ENCODE peak calls at places on chromosomes 3 and 15, in eight cellular contexts. T is K562, N is HepG2, R is HL-60, C is HCT116, Z is SK-N-SH, I is GM23338, B is GM12878. D is an unnamed sample.

GRCh38 chr15:91338763-91339162 is 238.7 kb downstream of the SV2B start:
- DNase-seq in T (no peak), N (no peak), R (no peak), C (no peak), Z (no peak), I (peak), B (no peak), D (no peak)

GRCh38 chr15:73981761-73982222 is 10.3 kb downstream of the STOML1 start:
- DNase-seq in T (no peak), N (no peak), R (no peak), C (no peak), Z (no peak), I (no peak), B (no peak), D (no peak)

GRCh38 chr3:72549819-72550581 is 298.2 kb downstream of the SHQ1 start:
- DNase-seq in T (no peak), N (no peak), R (no peak), C (no peak), Z (peak), I (no peak), B (no peak), D (no peak)

GRCh38 chr3:143037867-143038266 is 36.5 kb downstream of the U2SURP start:
- DNase-seq in T (no peak), N (no peak), R (no peak), C (no peak), Z (no peak), I (peak), B (no peak), D (no peak)

GRCh38 chr3:197809356-197810020 is 18.4 kb downstream of the LRCH3 start:
- DNase-seq in T (no peak), N (no peak), R (no peak), C (no peak), Z (no peak), I (no peak), B (no peak), D (no peak)

GRCh38 chr3:143071776-143072175 is 47.8 kb upstream of the CHST2 start:
- DNase-seq in T (no peak), N (no peak), R (no peak), C (no peak), Z (no peak), I (no peak), B (no peak), D (no peak)

GRCh38 chr15:34682673-34683072 is 72.1 kb downstream of the GJD2 start:
- DNase-seq in T (no peak), N (no peak), R (no peak), C (peak), Z (no peak), I (no peak), B (no peak), D (no peak)

GRCh38 chr3:99242271-99242670 is 340.8 kb upstream of the DCBLD2 start:
- DNase-seq in T (no peak), N (no peak), R (no peak), C (no peak), Z (no peak), I (no peak), B (no peak), D (no peak)

GRCh38 chr15:29072444-29072843 is 186.7 kb downstream of the APBA2 start:
- DNase-seq in T (no peak), N (no peak), R (no peak), C (no peak), Z (no peak), I (no peak), B (no peak), D (no peak)

GRCh38 chr15:100901702-100902435 is 17.3 kb upstream of the LRRK1 start:
- DNase-seq in T (no peak), N (no peak), R (no peak), C (no peak), Z (no peak), I (no peak), B (no peak), D (no peak)

GRCh38 chr15:49741721-49742120 is 120.9 kb downstream of the DTWD1 start:
- DNase-seq in T (no peak), N (no peak), R (no peak), C (no peak), Z (no peak), I (peak), B (no peak), D (no peak)

GRCh38 chr3:156371683-156372082 is 183.2 kb downstream of the SSR3 start:
- DNase-seq in T (no peak), N (no peak), R (no peak), C (no peak), Z (no peak), I (no peak), B (no peak), D (no peak)

GRCh38 chr3:75101329-75102147 is 487.1 kb upstream of the CNTN3 start:
- DNase-seq in T (no peak), N (no peak), R (no peak), C (no peak), Z (no peak), I (peak), B (no peak), D (no peak)

GRCh38 chr3:105367406-105368213 is 901 bp downstream of the ALCAM start:
- DNase-seq in T (no peak), N (peak), R (peak), C (no peak), Z (peak), I (peak), B (peak), D (no peak)

GRCh38 chr3:114553949-114554593 is 260.2 kb downstream of the TIGIT start:
- DNase-seq in T (no peak), N (no peak), R (no peak), C (no peak), Z (no peak), I (no peak), B (no peak), D (no peak)

GRCh38 chr15:74399511-74400312 is 32.3 kb upstream of the CYP11A1 start:
- DNase-seq in T (no peak), N (no peak), R (no peak), C (no peak), Z (no peak), I (no peak), B (no peak), D (no peak)

GRCh38 chr3:57982561-57983243 is 25.5 kb upstream of the FLNB start:
- DNase-seq in T (no peak), N (no peak), R (no peak), C (no peak), Z (no peak), I (no peak), B (no peak), D (no peak)

GRCh38 chr15:68819451-68820204 is 1.1 kb downstream of the ANP32A start:
- DNase-seq in T (no peak), N (peak), R (peak), C (no peak), Z (peak), I (peak), B (no peak), D (no peak)
- TF ChIP-seq POLR2AphosphoS5 in T (peak), N (no peak), R (peak), C (no peak), Z (no peak), I (no peak), B (peak), D (peak)

GRCh38 chr15:90316139-90316538 is 35.9 kb upstream of the ZNF774 start:
- DNase-seq in T (no peak), N (no peak), R (no peak), C (no peak), Z (no peak), I (no peak), B (no peak), D (no peak)
- TF ChIP-seq REST in T (no peak), N (no peak), R (no peak), C (no peak), Z (no peak), I (no peak), B (no peak), D (no peak)

GRCh38 chr15:99174567-99174966 is 69.7 kb downstream of the SYNM start:
- DNase-seq in T (no peak), N (no peak), R (no peak), C (no peak), Z (no peak), I (no peak), B (no peak), D (no peak)
- TF ChIP-seq POLR2AphosphoS5 in T (no peak), N (no peak), R (no peak), C (no peak), Z (no peak), I (no peak), B (no peak), D (no peak)

GRCh38 chr3:31369637-31370036 is 163.1 kb upstream of the STT3B start:
- DNase-seq in T (no peak), N (peak), R (no peak), C (no peak), Z (no peak), I (no peak), B (no peak), D (no peak)
- TF ChIP-seq REST in T (no peak), N (no peak), R (no peak), C (no peak), Z (no peak), I (no peak), B (no peak), D (no peak)

GRCh38 chr3:13420051-13420816 is at the start of gene NUP210:
- DNase-seq in T (peak), N (peak), R (peak), C (no peak), Z (peak), I (peak), B (no peak), D (no peak)
- TF ChIP-seq POLR2AphosphoS5 in T (peak), N (no peak), R (no peak), C (no peak), Z (no peak), I (peak), B (no peak), D (no peak)

DNA sequence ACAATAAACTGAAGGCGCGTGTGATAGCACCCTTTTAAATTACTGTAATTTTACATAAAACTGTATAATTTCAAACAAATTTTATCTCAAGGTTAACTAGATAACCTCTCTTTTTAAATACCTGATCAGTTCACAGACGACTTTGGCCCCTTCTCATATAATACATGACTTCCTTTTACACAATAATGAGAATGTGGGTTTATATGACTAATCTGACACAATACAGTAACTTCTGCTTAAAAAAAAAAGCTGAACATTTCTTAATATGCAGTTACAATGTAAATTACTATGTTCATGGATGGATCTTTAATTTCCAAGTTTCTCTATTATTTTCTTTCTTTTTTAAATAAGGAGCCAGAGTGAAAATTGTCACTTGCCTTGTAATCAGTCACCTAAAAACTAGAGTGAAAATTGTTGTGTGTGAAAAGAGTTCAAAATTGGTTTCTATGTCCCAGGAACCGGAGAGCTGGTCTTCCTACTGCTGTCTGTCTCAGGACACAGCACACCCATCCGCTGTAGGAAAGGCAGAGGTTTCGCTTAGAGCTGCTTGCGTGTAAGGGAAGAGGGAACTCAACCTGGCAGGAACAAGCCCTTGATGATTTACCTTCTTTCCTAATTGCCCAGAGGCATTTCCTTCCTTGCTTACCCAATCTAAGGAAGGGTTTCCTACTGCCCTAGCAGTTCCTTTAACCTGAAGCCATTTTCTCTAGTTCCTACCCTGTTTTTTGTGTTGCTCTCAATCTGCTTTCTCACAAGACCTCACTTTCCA is 33.3 kb downstream of the PLD1 start:
- DNase-seq in T (no peak), N (no peak), R (peak), C (no peak), Z (no peak), I (peak), B (no peak), D (no peak)
- TF ChIP-seq REST in T (no peak), N (no peak), R (no peak), C (no peak), Z (no peak), I (no peak), B (no peak), D (no peak)

D was measured in Panc1.